ENCODE peak calls at places on chromosomes 5 and 9, in eight cellular contexts. W is cardiac fibroblast; P is activated CD4-positive, alpha-beta T cell treated with anti-CD3 and anti-CD28 coated beads, Interleukin-2, amount 10 ng/mL, durations not matched to agents 7 days and 5 days; Z is GM10248; R is endothelial cell; A is frontal cortex; V is aorta; U is CD8-positive, alpha-beta T cell. M is an unnamed sample.

GRCh38 chr9:89466451-89467277 is 31.2 kb downstream of the SEMA4D start:
- DNase-seq in Z (peak; percentile 75), U (peak; percentile 38), P (peak; percentile 41), A (no peak), V (no peak), W (no peak), R (no peak), M (no peak)

GRCh38 chr9:962023-962422 is 14.4 kb upstream of the DMRT3 start:
- DNase-seq in U (no peak), V (no peak), Z (no peak), P (no peak), W (no peak), R (no peak), A (no peak), M (no peak)

GRCh38 chr9:116546711-116547581 is 140.2 kb upstream of the TRIM32 start:
- DNase-seq in Z (no peak), U (no peak), A (no peak), P (no peak), W (peak; percentile 62), R (no peak), V (no peak), M (no peak)

GRCh38 chr9:4982720-4983482 is 2.2 kb upstream of the JAK2 start:
- DNase-seq in A (no peak), Z (no peak), W (no peak), U (no peak), P (no peak), R (no peak), V (no peak), M (no peak)

GRCh38 chr5:124628721-124629596 is 117.5 kb downstream of the ZNF608 start:
- DNase-seq in A (no peak), U (no peak), R (no peak), Z (no peak), V (no peak), P (no peak), W (peak; percentile 96), M (no peak)

GRCh38 chr5:68533571-68534051 is 318.1 kb downstream of the PIK3R1 start:
- DNase-seq in P (no peak), R (no peak), A (no peak), W (no peak), U (no peak), V (no peak), Z (no peak), M (no peak)

GRCh38 chr9:87718231-87718630 is 7.7 kb upstream of the CTSL start:
- DNase-seq in W (no peak), A (no peak), U (no peak), P (no peak), V (no peak), R (no peak), Z (no peak), M (no peak)

GRCh38 chr9:8486095-8486494 is 686.5 kb upstream of the DMAC1 start:
- DNase-seq in U (no peak), A (no peak), R (peak; percentile 64), P (no peak), V (peak; percentile 73), W (peak; percentile 39), Z (no peak), M (peak; percentile 77)

GRCh38 chr5:176727528-176727900 is 80.2 kb downstream of the TSPAN17 start:
- DNase-seq in W (no peak), R (no peak), A (no peak), P (no peak), Z (no peak), V (no peak), U (no peak), M (no peak)

GRCh38 chr9:123391946-123392345 is 35.9 kb downstream of the CRB2 start:
- DNase-seq in Z (no peak), V (no peak), U (no peak), P (no peak), W (no peak), A (no peak), R (no peak), M (no peak)

GRCh38 chr5:150780816-150781221 is 2.3 kb downstream of the SMIM3 start:
- DNase-seq in P (no peak), R (no peak), W (peak; percentile 89), U (no peak), V (no peak), Z (no peak), A (no peak), M (no peak)

GRCh38 chr5:77431719-77432118 is 60.4 kb downstream of the WDR41 start:
- DNase-seq in W (no peak), Z (no peak), U (no peak), A (no peak), V (no peak), P (no peak), R (no peak), M (no peak)

GRCh38 chr5:114467141-114467540 is 105.3 kb downstream of the KCNN2 start:
- DNase-seq in U (no peak), R (no peak), P (no peak), Z (no peak), W (no peak), A (no peak), V (no peak), M (no peak)

GRCh38 chr9:682633-683508 is 158.6 kb upstream of the DMRT1 start:
- DNase-seq in Z (no peak), P (no peak), R (no peak), A (no peak), V (no peak), W (peak; percentile 54), U (no peak), M (no peak)

M was measured in SK-MEL-5.